ENCODE peak calls at places on chromosomes 13 and 19, in four cellular contexts. B is breast epithelium, Y is uterus, O is PC-9. A is an unnamed sample. For H3K36me3, the result is how much of the 10 kb centered on the place peaks cover.

GRCh38 chr19:33506498-33506897 is 15.1 kb downstream of the PEPD start:
- DNase-seq in B (no peak), Y (no peak), O (no peak), A (no peak)

GRCh38 chr19:5918463-5919079 is 4.5 kb downstream of the CAPS start:
- DNase-seq in B (no peak), O (no peak), Y (no peak), A (no peak)

GRCh38 chr19:43784251-43784980 is 3.6 kb upstream of the KCNN4 start:
- DNase-seq in Y (no peak), B (no peak), O (peak), A (peak)

GRCh38 chr19:33393286-33394005 is 19.9 kb downstream of the CEBPG start:
- DNase-seq in O (no peak), Y (no peak), B (peak), A (no peak)

GRCh38 chr13:45162194-45162593 is 38.7 kb downstream of the KCTD4 start:
- DNase-seq in B (no peak), O (no peak), Y (no peak), A (no peak)

GRCh38 chr19:44847144-44848035 is 1.3 kb downstream of the NECTIN2 start:
- DNase-seq in Y (peak), O (peak), B (peak), A (peak)

GRCh38 chr19:39850892-39851291 is 4.7 kb upstream of the FBL start:
- DNase-seq in O (no peak), Y (no peak), B (no peak), A (no peak)

GRCh38 chr13:30859326-30859725 is 46.7 kb upstream of the MEDAG start:
- DNase-seq in B (no peak), Y (no peak), O (no peak), A (no peak)

GRCh38 chr13:74026753-74027152 is 107.5 kb downstream of the KLF12 start:
- DNase-seq in Y (no peak), B (no peak), O (no peak), A (no peak)

GRCh38 chr19:50894478-50895356 is 16.5 kb downstream of the KLK4 start:
- DNase-seq in Y (no peak), O (no peak), B (no peak), A (no peak)

GRCh38 chr13:101785858-101786257 is 333.4 kb downstream of the ITGBL1 start:
- DNase-seq in B (no peak), O (no peak), Y (no peak), A (peak)

GRCh38 chr13:97849305-97849704 is 104.2 kb upstream of the IPO5 start:
- DNase-seq in Y (no peak), O (peak), B (no peak), A (peak)

GRCh38 chr13:72180253-72180952 is 313.4 kb upstream of the DACH1 start:
- DNase-seq in O (peak), Y (no peak), B (no peak), A (no peak)

GRCh38 chr13:26480246-26480855 is 77.1 kb upstream of the WASF3 start:
- DNase-seq in O (peak), B (no peak), Y (no peak), A (no peak)

GRCh38 chr19:5684694-5685430 is 4.0 kb downstream of the HSD11B1L start:
- DNase-seq in O (no peak), B (no peak), Y (no peak), A (no peak)

GRCh38 chr19:16260160-16260793 is 62.6 kb downstream of the AP1M1 start:
- DNase-seq in B (no peak), Y (no peak), O (no peak), A (no peak)

GRCh38 chr19:41427647-41428480 is 690 bp upstream of the B3GNT8 start:
- DNase-seq in B (peak), Y (peak), O (no peak), A (no peak)

GRCh38 chr19:5806133-5806489 is 1.2 kb downstream of the NRTN start:
- DNase-seq in B (no peak), O (no peak), Y (no peak), A (no peak)

GRCh38 chr13:102978168-102978567 is 88.0 kb downstream of the SLC10A2 start:
- DNase-seq in O (no peak), B (no peak), Y (no peak), A (no peak)

GRCh38 chr13:51628059-51628852 is 44.0 kb downstream of the WDFY2 start:
- DNase-seq in Y (no peak), B (no peak), O (no peak), A (no peak)
- H3K27ac ChIP-seq in Y (no peak), B (no peak), O (no peak), A (no peak)

DNA sequence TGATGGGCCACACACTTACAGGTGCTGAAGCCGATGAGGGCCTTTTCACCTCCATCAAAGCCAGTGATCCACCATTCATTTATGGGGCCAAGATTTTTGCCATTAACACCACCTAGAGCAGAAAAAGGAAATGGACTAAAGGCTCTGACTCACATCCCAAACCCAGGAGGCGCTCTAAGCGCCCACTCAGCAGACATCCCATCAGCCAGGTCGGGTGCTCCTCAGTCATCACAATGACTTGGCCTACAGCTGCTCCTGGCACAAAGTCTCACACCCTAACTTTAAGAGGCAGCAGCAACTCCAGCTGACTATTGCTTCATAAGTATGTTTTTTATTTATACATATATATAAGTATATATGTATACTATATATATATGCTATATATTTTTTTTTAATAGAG is 36.1 kb upstream of the EIF3G start:
- DNase-seq in Y (no peak), B (no peak), O (no peak), A (no peak)
- H3K36me3 ChIP-seq in Y (under half), B (under half), O (under half), A (half or more)

GRCh38 chr19:17981611-17982010 is 14.7 kb downstream of the KCNN1 start:
- DNase-seq in B (no peak), O (no peak), Y (no peak), A (no peak)
- H3K27ac ChIP-seq in B (no peak), O (no peak), Y (no peak), A (no peak)

DNA sequence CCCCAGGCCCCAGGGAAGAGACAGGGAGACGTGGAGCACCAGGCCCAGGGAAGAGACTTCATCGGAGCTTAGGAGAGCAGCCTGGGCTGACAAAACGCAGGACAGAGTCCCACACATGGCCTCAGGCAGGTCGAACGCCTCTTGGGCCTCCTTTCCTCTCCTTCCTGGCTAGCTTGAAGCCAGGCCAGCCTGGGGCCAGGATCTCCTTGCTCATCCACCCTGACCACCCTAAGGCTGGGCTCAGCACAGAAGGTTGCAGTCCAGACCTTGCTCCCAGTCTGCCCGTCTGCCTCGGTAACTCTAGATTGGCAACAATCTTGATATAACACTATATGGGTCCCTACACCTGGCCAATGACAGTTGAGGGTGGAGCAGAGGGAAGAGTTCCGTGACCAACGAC is 10.1 kb downstream of the PPP6R1 start:
- DNase-seq in B (no peak), Y (no peak), O (no peak), A (no peak)
- H3K36me3 ChIP-seq in B (under half), Y (under half), O (under half), A (half or more)